ENCODE peak calls at places on chromosomes 11 and 22, in eight cellular contexts. F is mesothelial cell of epicardium; U is brain pericyte; I is AG09309; G is EH; O is stimulated activated effector memory CD8-positive, alpha-beta T cell treated with anti-CD3 and anti-CD28 coated beads, Interleukin-12 subunit alpha, Interleukin-12 subunit beta, amount 100 ng/mL, for 72 hours; D is HAP-1; Y is body of pancreas. K is an unnamed sample.
A peak's percentile ranks its signal among the peaks of the same experiment; 100 is the strongest.

GRCh38 chr11:11555228-11555627 is 66.6 kb downstream of the GALNT18 start:
- DNase-seq in O (no peak), U (no peak), Y (peak; percentile 67), G (no peak), F (no peak), D (no peak), I (no peak), K (peak; percentile 21)

GRCh38 chr11:63663809-63664208 is 7.4 kb downstream of the ATL3 start:
- DNase-seq in I (no peak), Y (no peak), D (no peak), O (no peak), U (no peak), G (peak; percentile 78), F (no peak), K (peak; percentile 78)

GRCh38 chr11:66936326-66936725 is 21.9 kb downstream of the PC start:
- DNase-seq in I (peak; percentile 90), O (no peak), Y (no peak), D (no peak), F (no peak), G (peak; percentile 88), U (peak; percentile 84), K (peak; percentile 98)

GRCh38 chr11:76287227-76287626 is 80.9 kb upstream of the WNT11 start:
- DNase-seq in Y (no peak), U (no peak), D (no peak), G (no peak), F (no peak), O (no peak), I (no peak), K (no peak)

GRCh38 chr22:35425971-35426800 is 26.2 kb downstream of the MCM5 start:
- DNase-seq in I (no peak), Y (no peak), D (peak; percentile 25), G (peak; percentile 49), U (no peak), F (no peak), O (no peak), K (no peak)

GRCh38 chr22:46122511-46122971 is 27.8 kb upstream of the PPARA start:
- DNase-seq in O (peak; percentile 70), G (peak; percentile 72), U (no peak), I (no peak), F (peak; percentile 49), Y (peak; percentile 80), D (peak; percentile 33), K (peak; percentile 62)

GRCh38 chr22:39306456-39307361 is 12.7 kb downstream of the RPL3 start:
- DNase-seq in I (no peak), U (no peak), O (no peak), D (no peak), G (peak; percentile 34), F (no peak), Y (peak; percentile 75), K (no peak)

GRCh38 chr11:12764187-12764914 is 90.1 kb downstream of the TEAD1 start:
- DNase-seq in Y (no peak), D (no peak), G (no peak), U (no peak), I (no peak), F (no peak), O (no peak), K (no peak)

GRCh38 chr22:19691721-19692341 is 22.5 kb upstream of the SEPTIN5 start:
- DNase-seq in F (no peak), D (no peak), U (no peak), O (no peak), I (no peak), G (peak; percentile 74), Y (no peak), K (peak; percentile 52)

GRCh38 chr11:44804449-44805151 is 77.8 kb downstream of the TSPAN18 start:
- DNase-seq in G (no peak), F (no peak), U (no peak), Y (no peak), I (no peak), O (no peak), D (no peak), K (peak; percentile 22)

GRCh38 chr11:116525961-116526495 is 246.8 kb downstream of the BUD13 start:
- DNase-seq in Y (no peak), F (no peak), I (no peak), D (no peak), O (no peak), G (no peak), U (no peak), K (no peak)

GRCh38 chr11:96014234-96014633 is 90.3 kb upstream of the MTMR2 start:
- DNase-seq in Y (no peak), G (peak; percentile 69), O (no peak), I (no peak), U (no peak), F (no peak), D (no peak), K (peak; percentile 21)

GRCh38 chr22:39144101-39144815 is 8.2 kb downstream of the CBX7 start:
- DNase-seq in D (no peak), O (peak; percentile 36), Y (peak; percentile 40), F (no peak), I (peak; percentile 14), G (peak; percentile 72), U (no peak), K (peak; percentile 43)

GRCh38 chr11:68002943-68003845 is 703 bp downstream of the UNC93B1 start:
- DNase-seq in O (no peak), F (no peak), Y (peak; percentile 72), D (no peak), G (peak; percentile 33), U (no peak), I (no peak), K (no peak)

K was measured in fibroblast of the aortic adventitia.